ENCODE peak calls at places on chromosomes 3 and 15, in eight cellular contexts. P is fibroblast of lung, I is left lung, W is Calu3, Y is A673, X is cardiac fibroblast, J is fibroblast of pulmonary artery, U is mammary epithelial cell. O is an unnamed sample.

GRCh38 chr15:55829826-55830225 is 86.9 kb upstream of the PRTG start:
- DNase-seq in W (no peak), I (no peak), P (no peak), Y (no peak), J (no peak), X (no peak), U (peak), O (no peak)

GRCh38 chr3:186142556-186142955 is 33.7 kb upstream of the ETV5 start:
- DNase-seq in X (peak), P (no peak), W (no peak), I (no peak), J (no peak), U (no peak), Y (no peak), O (no peak)

GRCh38 chr3:56111651-56112250 is 356.5 kb downstream of the ERC2 start:
- DNase-seq in X (no peak), U (no peak), I (no peak), W (no peak), P (no peak), J (no peak), Y (no peak), O (no peak)

GRCh38 chr3:186938716-186939115 is 8.4 kb downstream of the ST6GAL1 start:
- DNase-seq in P (peak), X (peak), U (no peak), Y (no peak), I (no peak), J (peak), W (no peak), O (no peak)

GRCh38 chr3:152258448-152259302 is 10.1 kb upstream of the MBNL1 start:
- DNase-seq in X (peak), I (peak), P (peak), Y (no peak), W (peak), J (peak), U (peak), O (peak)

GRCh38 chr3:20186600-20187004 is 596 bp upstream of the SGO1 start:
- DNase-seq in U (no peak), J (no peak), Y (no peak), W (no peak), X (no peak), I (no peak), P (peak), O (no peak)

GRCh38 chr3:23004971-23005370 is 198.2 kb upstream of the UBE2E2 start:
- DNase-seq in X (peak), I (no peak), W (peak), Y (no peak), P (peak), J (peak), U (peak), O (no peak)

GRCh38 chr15:63063164-63063756 is 20.7 kb downstream of the TPM1 start:
- DNase-seq in I (no peak), X (no peak), W (no peak), P (no peak), J (no peak), U (no peak), Y (no peak), O (no peak)

GRCh38 chr3:114155370-114155821 is 23.5 kb downstream of the DRD3 start:
- DNase-seq in W (peak), J (peak), U (no peak), Y (peak), P (peak), I (no peak), X (peak), O (no peak)

GRCh38 chr3:128494152-128494650 is 1.2 kb upstream of the GATA2 start:
- DNase-seq in X (no peak), Y (no peak), I (no peak), U (no peak), W (no peak), P (no peak), J (no peak), O (peak)

GRCh38 chr3:154040283-154040682 is 80.9 kb upstream of the ARHGEF26 start:
- DNase-seq in X (peak), Y (peak), U (peak), J (peak), P (peak), I (no peak), W (peak), O (no peak)

GRCh38 chr3:24315991-24316390 is 178.7 kb downstream of the THRB start:
- DNase-seq in J (peak), W (no peak), Y (no peak), X (peak), U (peak), I (no peak), P (peak), O (no peak)

GRCh38 chr3:11613319-11613718 is 30.4 kb downstream of the VGLL4 start:
- DNase-seq in U (no peak), Y (no peak), W (no peak), X (no peak), P (no peak), I (no peak), J (no peak), O (no peak)

GRCh38 chr3:62587579-62588031 is 214.3 kb upstream of the FEZF2 start:
- DNase-seq in P (peak), I (no peak), W (no peak), Y (no peak), J (peak), U (peak), X (peak), O (no peak)

GRCh38 chr15:66803182-66803729 is 101.2 kb downstream of the SMAD6 start:
- DNase-seq in P (peak), X (peak), W (peak), J (peak), I (peak), Y (peak), U (peak), O (peak)

GRCh38 chr15:93500155-93500554 is 411.1 kb upstream of the RGMA start:
- DNase-seq in I (no peak), X (no peak), W (no peak), Y (no peak), P (no peak), J (no peak), U (no peak), O (no peak)

GRCh38 chr15:35702946-35703495 is 157.1 kb upstream of the DPH6 start:
- DNase-seq in U (no peak), P (no peak), J (no peak), Y (no peak), I (no peak), X (no peak), W (no peak), O (no peak)

GRCh38 chr3:193885832-193886231 is 250.1 kb upstream of the HES1 start:
- DNase-seq in P (no peak), X (no peak), I (peak), W (peak), Y (no peak), J (no peak), U (no peak), O (no peak)

GRCh38 chr3:159416854-159417253 is 571.8 kb upstream of the IL12A start:
- DNase-seq in I (no peak), X (peak), Y (no peak), J (peak), W (no peak), P (peak), U (no peak), O (no peak)

GRCh38 chr3:109918740-109919139 is 581.4 kb upstream of the DPPA4 start:
- DNase-seq in X (no peak), P (no peak), I (no peak), U (no peak), W (no peak), Y (no peak), J (no peak), O (no peak)

GRCh38 chr3:76097588-76097975 is 312.2 kb upstream of the ZNF717 start:
- DNase-seq in J (peak), P (no peak), X (no peak), Y (no peak), U (no peak), I (no peak), W (no peak), O (no peak)

GRCh38 chr15:62431391-62431790 is 266.3 kb upstream of the C2CD4B start:
- DNase-seq in W (no peak), X (no peak), U (no peak), Y (no peak), I (no peak), J (no peak), P (no peak), O (no peak)

GRCh38 chr3:77780621-77781020 is 740.7 kb downstream of the ROBO2 start:
- DNase-seq in W (no peak), P (no peak), Y (peak), J (no peak), I (no peak), U (no peak), X (no peak), O (no peak)

GRCh38 chr3:52399593-52399992 is 45.3 kb downstream of the SEMA3G start:
- DNase-seq in Y (no peak), U (no peak), P (no peak), X (no peak), W (no peak), I (no peak), J (no peak), O (no peak)

GRCh38 chr15:26614734-26615133 is 158.1 kb downstream of the GABRB3 start:
- DNase-seq in J (no peak), X (no peak), I (no peak), W (no peak), U (no peak), Y (no peak), P (no peak), O (no peak)
- TF ChIP-seq CTCF in J (no peak), X (no peak), I (no peak), W (no peak), U (no peak), Y (no peak), P (no peak), O (no peak)

GRCh38 chr3:108124337-108125150 is 33.7 kb upstream of the CD47 start:
- DNase-seq in I (no peak), P (peak), J (peak), X (no peak), W (no peak), U (no peak), Y (peak), O (no peak)
- TF ChIP-seq CTCF in I (no peak), P (no peak), J (no peak), X (no peak), W (no peak), U (no peak), Y (no peak), O (no peak)

GRCh38 chr3:4290272-4290893 is 12.8 kb upstream of the SETMAR start:
- DNase-seq in J (peak), Y (peak), I (no peak), P (peak), W (peak), U (peak), X (peak), O (no peak)
- TF ChIP-seq CTCF in J (peak), Y (peak), I (peak), P (peak), W (peak), U (peak), X (peak), O (peak)

GRCh38 chr3:5120446-5120845 is 1.6 kb upstream of the ARL8B start:
- DNase-seq in X (no peak), W (no peak), I (no peak), U (no peak), Y (no peak), P (no peak), J (no peak), O (no peak)

GRCh38 chr3:5122030-5122740 is at the start of gene ARL8B:
- DNase-seq in I (peak), X (peak), Y (peak), W (peak), J (peak), P (peak), U (peak), O (peak)

GRCh38 chr3:5123937-5124336 is 1.8 kb downstream of the ARL8B start:
- DNase-seq in X (no peak), U (peak), P (no peak), I (no peak), Y (no peak), J (no peak), W (no peak), O (no peak)

GRCh38 chr3:5126586-5126985 is 4.5 kb downstream of the ARL8B start:
- DNase-seq in I (no peak), J (peak), W (no peak), P (peak), U (peak), Y (no peak), X (peak), O (no peak)

DNA sequence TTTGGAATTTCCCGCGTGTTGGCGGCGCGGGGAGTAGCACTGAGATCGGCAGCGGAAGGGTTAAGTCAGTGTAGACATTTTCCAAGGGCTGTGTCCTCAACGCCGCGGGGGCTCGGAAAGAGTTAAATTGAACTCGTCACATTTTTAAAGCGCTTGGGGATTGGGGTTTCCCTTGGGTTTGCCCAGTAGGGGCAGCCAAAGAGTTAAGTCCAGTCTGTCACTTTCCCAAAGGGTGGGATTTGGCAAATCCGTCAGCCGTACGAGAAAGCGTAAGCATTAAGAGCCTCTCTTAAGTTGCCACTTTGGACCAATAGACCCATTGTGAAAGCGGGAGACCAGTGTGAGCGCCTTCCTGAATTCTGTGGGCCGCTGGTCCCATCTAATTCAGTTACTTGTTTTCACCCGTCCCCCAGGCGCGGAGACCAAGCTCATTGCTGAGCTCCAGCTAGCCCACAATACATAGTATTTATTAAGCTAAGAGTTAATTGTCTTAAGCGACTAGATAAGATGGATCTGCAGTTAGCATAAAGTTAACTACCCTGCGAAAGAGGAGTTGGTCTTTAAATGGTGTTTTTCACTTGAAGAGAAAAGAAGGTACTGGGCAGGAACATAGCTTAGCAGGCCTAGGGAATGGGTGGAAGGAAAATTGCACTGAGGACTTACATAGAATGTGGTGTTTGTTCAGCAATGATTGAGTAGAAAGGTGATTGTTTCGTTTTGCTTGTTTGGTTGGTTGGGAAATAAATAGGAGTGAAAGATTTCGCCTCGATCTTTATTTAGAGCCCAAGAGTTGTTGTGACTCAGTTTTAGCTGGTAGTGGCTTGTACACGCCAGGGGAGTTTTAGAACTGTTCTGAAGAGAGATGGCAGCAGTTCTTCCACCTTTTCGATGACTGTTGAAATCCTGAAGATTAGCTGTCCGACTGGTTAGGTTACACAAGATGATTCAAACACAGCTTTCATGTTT is 932 bp downstream of the ARL8B start:
- DNase-seq in J (peak), I (peak), U (peak), X (peak), P (peak), Y (peak), W (peak), O (peak)
- TF ChIP-seq CTCF in J (no peak), I (no peak), U (peak), X (no peak), P (no peak), Y (no peak), W (no peak), O (no peak)